ENCODE peak calls at places on chromosomes 12 and 14, in five cellular contexts. U, J, M, K and S are unnamed samples.

GRCh38 chr12:90207799-90208198 is 499.2 kb upstream of the ATP2B1 start:
- DNase-seq in U (no peak), J (no peak), M (no peak), K (no peak), S (no peak)

GRCh38 chr12:8048906-8049305 is 16.4 kb downstream of the FOXJ2 start:
- DNase-seq in U (no peak), J (no peak), M (no peak), K (no peak), S (no peak)

GRCh38 chr12:74945771-74946198 is 263.9 kb downstream of the KCNC2 start:
- DNase-seq in U (no peak), J (no peak), M (no peak), K (no peak), S (no peak)

GRCh38 chr14:64944861-64945260 is 2.3 kb upstream of the GPX2 start:
- DNase-seq in U (no peak), J (no peak), M (no peak), K (no peak), S (no peak)

GRCh38 chr14:91231446-91231845 is 13.1 kb downstream of the GPR68 start:
- DNase-seq in U (no peak), J (no peak), M (no peak), K (no peak), S (no peak)

GRCh38 chr12:5524769-5525436 is 93.0 kb downstream of the NTF3 start:
- DNase-seq in U (no peak), J (no peak), M (peak; percentile 35), K (no peak), S (no peak)

GRCh38 chr12:47577213-47577612 is 128.6 kb downstream of the RPAP3 start:
- DNase-seq in U (no peak), J (no peak), M (no peak), K (no peak), S (no peak)

GRCh38 chr12:2384533-2385328 is 331.9 kb downstream of the CACNA1C start:
- DNase-seq in U (no peak), J (no peak), M (no peak), K (peak; percentile 46), S (no peak)

GRCh38 chr12:100141666-100141997 is 1.0 kb downstream of the BLTP3B start:
- DNase-seq in U (no peak), J (peak; percentile 12), M (no peak), K (peak; percentile 33), S (no peak)

GRCh38 chr12:43880547-43880946 is 44.7 kb downstream of the TMEM117 start:
- DNase-seq in U (no peak), J (no peak), M (no peak), K (no peak), S (no peak)

GRCh38 chr12:130476451-130476850 is 138.8 kb downstream of the PIWIL1 start:
- DNase-seq in U (no peak), J (no peak), M (peak; percentile 78), K (no peak), S (no peak)

GRCh38 chr12:122124370-122124769 is 45.8 kb downstream of the MLXIP start:
- DNase-seq in U (no peak), J (no peak), M (peak; percentile 39), K (no peak), S (no peak)

GRCh38 chr14:87617079-87617478 is 375.9 kb downstream of the GALC start:
- DNase-seq in U (no peak), J (no peak), M (no peak), K (no peak), S (no peak)

GRCh38 chr14:32560213-32560857 is 231.2 kb downstream of the AKAP6 start:
- DNase-seq in U (peak; percentile 53), J (peak; percentile 43), M (no peak), K (peak; percentile 55), S (peak; percentile 81)

GRCh38 chr12:81257952-81258551 is 180.2 kb downstream of the ACSS3 start:
- DNase-seq in U (no peak), J (no peak), M (no peak), K (no peak), S (no peak)

GRCh38 chr12:64551676-64552075 is 58.6 kb upstream of the RASSF3 start:
- DNase-seq in U (no peak), J (no peak), M (no peak), K (no peak), S (no peak)

GRCh38 chr12:112446008-112446725 is 27.4 kb downstream of the PTPN11 start:
- DNase-seq in U (no peak), J (no peak), M (no peak), K (no peak), S (no peak)
- H3K27ac ChIP-seq in U (no peak overlapping the region), J (peak overlapping the region; percentile 31), M (no peak overlapping the region), K (no peak overlapping the region), S (no peak overlapping the region)

GRCh38 chr14:104792945-104793702 is 2.4 kb downstream of the AKT1 start:
- DNase-seq in U (no peak), J (no peak), M (no peak), K (no peak), S (no peak)
- TF ChIP-seq CTCF in U (no peak), J (no peak), M (no peak), K (no peak), S (no peak)

GRCh38 chr14:92656306-92656705 is 92.1 kb downstream of the LGMN start:
- DNase-seq in U (no peak), J (no peak), M (no peak), K (no peak), S (no peak)

GRCh38 chr14:92655802-92656201 is 92.6 kb downstream of the LGMN start:
- DNase-seq in U (no peak), J (no peak), M (no peak), K (no peak), S (no peak)

GRCh38 chr14:92659765-92660561 is 88.5 kb downstream of the LGMN start:
- DNase-seq in U (no peak), J (no peak), M (no peak), K (peak; percentile 55), S (no peak)

GRCh38 chr14:92657457-92658142 is 90.8 kb downstream of the LGMN start:
- DNase-seq in U (no peak), J (no peak), M (peak; percentile 89), K (peak; percentile 55), S (no peak)

GRCh38 chr14:92658160-92658559 is 90.3 kb downstream of the LGMN start:
- DNase-seq in U (no peak), J (no peak), M (no peak), K (no peak), S (no peak)
- H3K4me3 ChIP-seq in U (no peak overlapping the region), J (no peak overlapping the region), M (peak overlapping the region; percentile 14), K (no peak overlapping the region), S (no peak overlapping the region)

GRCh38 chr12:110270125-110270962 is 10.7 kb upstream of the ATP2A2 start:
- DNase-seq in U (peak; percentile 65), J (peak; percentile 70), M (no peak), K (peak; percentile 57), S (peak; percentile 59)
- H3K27ac ChIP-seq in U (peak overlapping the region; percentile 99), J (peak overlapping the region; percentile 6), M (peak overlapping the region; percentile 33), K (peak overlapping the region; percentile 74), S (peak overlapping the region; percentile 75)

GRCh38 chr12:52546126-52546525 is 6.8 kb downstream of the KRT71 start:
- DNase-seq in U (no peak), J (peak; percentile 32), M (no peak), K (no peak), S (no peak)
- TF ChIP-seq CTCF in U (no peak), J (peak; percentile 24), M (no peak), K (no peak), S (no peak)

GRCh38 chr12:132429932-132430643 is 59.9 kb upstream of the FBRSL1 start:
- DNase-seq in U (peak; percentile 45), J (peak; percentile 80), M (peak; percentile 84), K (no peak), S (no peak)

GRCh38 chr12:132427999-132428871 is 61.7 kb upstream of the FBRSL1 start:
- DNase-seq in U (no peak), J (no peak), M (peak; percentile 61), K (no peak), S (no peak)

GRCh38 chr12:132429122-132429931 is 60.6 kb upstream of the FBRSL1 start:
- DNase-seq in U (no peak), J (no peak), M (peak; percentile 63), K (no peak), S (no peak)

GRCh38 chr12:132427177-132427725 is 62.7 kb upstream of the FBRSL1 start:
- DNase-seq in U (no peak), J (no peak), M (no peak), K (no peak), S (no peak)

DNA sequence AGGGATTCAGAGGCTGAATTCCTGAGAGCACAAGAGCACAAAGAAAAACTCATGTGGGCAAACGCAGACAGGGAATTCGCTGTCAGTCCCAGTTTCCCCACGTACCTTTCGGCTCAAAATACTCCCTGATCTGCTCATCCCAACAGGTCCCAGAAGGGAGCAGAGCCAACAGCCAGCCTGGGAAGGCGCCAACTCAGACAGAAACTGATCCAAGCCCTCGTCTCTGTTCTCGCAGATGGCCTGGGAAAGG is 61.2 kb upstream of the FBRSL1 start:
- DNase-seq in U (no peak), J (no peak), M (no peak), K (no peak), S (no peak)
- H3K4me3 ChIP-seq in U (no peak overlapping the region), J (no peak overlapping the region), M (no peak overlapping the region), K (no peak overlapping the region), S (no peak overlapping the region)

GRCh38 chr12:108508243-108508642 is 6.8 kb upstream of the FICD start:
- DNase-seq in U (no peak), J (no peak), M (no peak), K (no peak), S (peak; percentile 52)

GRCh38 chr12:108505121-108505520 is 10.0 kb upstream of the FICD start:
- DNase-seq in U (no peak), J (no peak), M (no peak), K (no peak), S (no peak)

GRCh38 chr12:108498136-108498535 is 16.9 kb upstream of the FICD start:
- DNase-seq in U (no peak), J (no peak), M (no peak), K (no peak), S (no peak)

DNA sequence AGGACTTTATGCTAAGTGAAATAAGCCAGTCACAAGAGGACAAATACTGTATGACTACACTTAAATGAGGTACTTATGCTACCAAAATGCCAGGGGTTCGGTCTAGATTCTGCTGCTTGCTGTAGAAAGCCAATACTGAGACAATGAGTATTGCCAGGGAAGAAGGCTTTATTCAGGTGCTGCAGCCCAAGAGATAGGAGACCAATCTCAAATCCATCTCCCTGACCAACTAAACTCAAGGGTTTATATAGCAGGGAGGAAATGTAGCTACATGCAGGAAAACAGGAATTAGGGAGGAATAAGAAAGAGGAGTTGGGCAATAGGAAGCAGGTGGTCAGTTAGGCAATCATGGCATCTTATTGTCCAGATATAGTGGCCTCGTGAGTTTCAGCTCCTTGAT is 12.2 kb upstream of the FICD start:
- DNase-seq in U (no peak), J (no peak), M (no peak), K (no peak), S (no peak)
- H3K27ac ChIP-seq in U (no peak overlapping the region), J (no peak overlapping the region), M (no peak overlapping the region), K (no peak overlapping the region), S (no peak overlapping the region)